ENCODE peak calls at places on chromosomes 7 and 10, in four cellular contexts. B is GM12878, X is H1, N is K562. T is an unnamed sample. For H3K79me2, the result is how much of the 10 kb centered on the place peaks cover.

GRCh38 chr7:98866341-98866740 is 3.5 kb downstream of the TMEM130 start:
- DNase-seq in X (no peak), B (no peak), N (no peak), T (no peak)

GRCh38 chr7:78141533-78142281 is 343.1 kb downstream of the PHTF2 start:
- DNase-seq in X (no peak), N (no peak), B (no peak), T (no peak)

GRCh38 chr7:78346824-78347223 is 548.3 kb downstream of the PHTF2 start:
- DNase-seq in N (no peak), B (no peak), X (no peak), T (no peak)

GRCh38 chr7:209846-210245 is 17.5 kb downstream of the FAM20C start:
- DNase-seq in N (no peak), B (no peak), X (no peak), T (no peak)

GRCh38 chr7:43164757-43165156 is 52.3 kb downstream of the HECW1 start:
- DNase-seq in B (peak), X (no peak), N (no peak), T (no peak)

GRCh38 chr7:20352573-20353304 is 22.0 kb downstream of the ITGB8 start:
- DNase-seq in B (no peak), X (no peak), N (no peak), T (no peak)

GRCh38 chr10:3886191-3886590 is 101.2 kb upstream of the KLF6 start:
- DNase-seq in X (peak), N (peak), B (no peak), T (no peak)

GRCh38 chr10:124996854-124997215 is 54.9 kb downstream of the ZRANB1 start:
- DNase-seq in N (no peak), B (no peak), X (peak), T (no peak)

GRCh38 chr7:11082552-11083213 is 109.0 kb downstream of the PHF14 start:
- DNase-seq in X (no peak), B (no peak), N (peak), T (peak)

GRCh38 chr7:27514861-27515260 is 147.8 kb downstream of the HIBADH start:
- DNase-seq in X (no peak), N (no peak), B (no peak), T (no peak)

GRCh38 chr7:20895563-20895962 is 108.9 kb upstream of the SP8 start:
- DNase-seq in B (no peak), X (no peak), N (no peak), T (no peak)

GRCh38 chr7:157238087-157238486 is 98.7 kb upstream of the DNAJB6 start:
- DNase-seq in X (peak), B (no peak), N (peak), T (no peak)

GRCh38 chr7:151738925-151739324 is 138.0 kb downstream of the PRKAG2 start:
- DNase-seq in B (no peak), N (no peak), X (no peak), T (no peak)

GRCh38 chr7:151742713-151743480 is 134.0 kb downstream of the PRKAG2 start:
- DNase-seq in B (no peak), N (no peak), X (no peak), T (no peak)

GRCh38 chr7:151743481-151743983 is 133.4 kb downstream of the PRKAG2 start:
- DNase-seq in B (no peak), N (no peak), X (no peak), T (no peak)

GRCh38 chr7:151741585-151741984 is 135.3 kb downstream of the PRKAG2 start:
- DNase-seq in N (no peak), X (no peak), B (no peak), T (no peak)

DNA sequence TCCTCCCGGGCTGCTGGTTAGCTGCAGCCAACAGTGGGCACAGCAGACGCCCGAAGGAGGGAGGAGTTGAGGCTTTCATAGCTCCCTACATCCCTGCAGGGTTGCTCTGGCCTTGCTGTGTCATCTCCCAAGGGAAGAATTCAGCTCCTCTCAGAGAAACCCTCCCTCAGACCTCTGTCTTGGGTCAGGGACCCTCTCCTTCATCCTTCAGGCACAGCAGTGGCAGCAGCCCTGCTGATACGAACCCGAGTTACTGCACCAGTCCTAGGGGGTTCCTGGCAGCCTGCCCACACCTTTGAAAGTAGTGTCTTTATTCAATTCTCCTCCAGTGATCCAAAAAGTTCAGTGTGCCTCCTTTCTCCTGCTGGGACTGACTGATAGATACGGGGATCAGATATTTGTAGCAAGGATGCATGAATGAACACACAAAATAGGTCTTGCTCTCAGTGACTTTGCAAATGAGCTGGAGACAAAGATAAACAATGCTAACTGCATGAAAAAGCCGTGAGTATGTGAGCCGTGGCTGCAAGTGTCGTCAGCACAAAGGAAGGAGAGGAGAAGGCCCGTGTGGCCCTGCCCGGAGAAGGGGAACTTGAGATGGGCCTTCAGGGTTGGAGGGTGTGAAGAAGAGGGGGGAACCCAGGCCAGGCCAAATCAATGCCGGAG is 136.6 kb downstream of the PRKAG2 start:
- DNase-seq in N (no peak), B (no peak), X (no peak), T (no peak)
- TF ChIP-seq JUND in N (no peak), B (no peak), X (no peak), T (no peak)

GRCh38 chr7:34062826-34063225 is 157.5 kb downstream of the BMPER start:
- DNase-seq in X (no peak), B (no peak), N (no peak), T (no peak)
- TF ChIP-seq CREB1 in X (no peak), B (no peak), N (no peak), T (no peak)

GRCh38 chr10:31419394-31420063 is 100.5 kb downstream of the ZEB1 start:
- DNase-seq in B (no peak), N (no peak), X (no peak), T (no peak)
- H3K79me2 ChIP-seq in B (half or more), N (under half), X (under half), T (under half)

DNA sequence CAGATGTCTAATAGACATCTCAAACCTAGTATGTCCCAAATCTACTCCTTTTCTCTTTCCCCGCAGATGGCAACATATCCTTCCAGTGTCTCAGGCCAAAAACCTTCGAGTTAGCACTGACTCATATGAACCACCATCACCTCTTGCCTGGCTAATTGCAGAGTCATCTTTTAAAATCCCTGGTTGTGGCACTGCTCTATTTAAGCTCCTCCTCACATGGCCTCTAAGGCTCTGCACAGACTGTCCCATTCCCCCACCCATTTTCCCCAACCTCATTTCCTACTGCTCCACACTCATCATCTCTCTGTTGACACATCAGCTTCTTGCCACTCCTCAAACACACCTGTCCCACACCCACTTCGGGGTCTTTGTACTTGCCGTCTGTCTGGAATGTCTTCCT is 16.8 kb upstream of the HBP1 start:
- DNase-seq in X (no peak), N (no peak), B (no peak), T (no peak)
- TF ChIP-seq JUND in X (no peak), N (no peak), B (no peak), T (no peak)

T was measured in HepG2.